ENCODE peak calls at places on chromosomes 13 and 19, in five cellular contexts. One of them, this sample, is unnamed.

GRCh38 chr19:45474941-45475516 is 7.2 kb downstream of the FOSB start:
- DNase-seq in adipocyte: no peak
- DNase-seq in stimulated activated CD4-positive, alpha-beta T cell treated with anti-CD3 and anti-CD28 coated beads, Interleukin-4, amount 100 ng/mL, for 4 hours: no peak
- DNase-seq in EL: no peak
- DNase-seq in CD4-positive, alpha-beta T cell: no peak
- DNase-seq in this sample: peak

GRCh38 chr13:43915451-43915850 is 35.7 kb downstream of the LACC1 start:
- DNase-seq in EL: no peak
- DNase-seq in adipocyte: peak
- DNase-seq in stimulated activated CD4-positive, alpha-beta T cell treated with anti-CD3 and anti-CD28 coated beads, Interleukin-4, amount 100 ng/mL, for 4 hours: no peak
- DNase-seq in CD4-positive, alpha-beta T cell: no peak
- DNase-seq in this sample: no peak

GRCh38 chr19:39827216-39827615 is 6.7 kb downstream of the DYRK1B start:
- DNase-seq in CD4-positive, alpha-beta T cell: no peak
- DNase-seq in stimulated activated CD4-positive, alpha-beta T cell treated with anti-CD3 and anti-CD28 coated beads, Interleukin-4, amount 100 ng/mL, for 4 hours: no peak
- DNase-seq in EL: no peak
- DNase-seq in adipocyte: no peak
- DNase-seq in this sample: no peak

GRCh38 chr19:44476559-44477408 is 23.5 kb downstream of the ZNF180 start:
- DNase-seq in adipocyte: peak
- DNase-seq in CD4-positive, alpha-beta T cell: no peak
- DNase-seq in stimulated activated CD4-positive, alpha-beta T cell treated with anti-CD3 and anti-CD28 coated beads, Interleukin-4, amount 100 ng/mL, for 4 hours: no peak
- DNase-seq in EL: peak
- DNase-seq in this sample: peak

GRCh38 chr13:74675185-74675584 is 541.0 kb upstream of the KLF12 start:
- DNase-seq in stimulated activated CD4-positive, alpha-beta T cell treated with anti-CD3 and anti-CD28 coated beads, Interleukin-4, amount 100 ng/mL, for 4 hours: no peak
- DNase-seq in EL: peak
- DNase-seq in adipocyte: no peak
- DNase-seq in CD4-positive, alpha-beta T cell: no peak
- DNase-seq in this sample: no peak

GRCh38 chr19:34316741-34317241 is 48.2 kb upstream of the GPI start:
- DNase-seq in adipocyte: peak
- DNase-seq in stimulated activated CD4-positive, alpha-beta T cell treated with anti-CD3 and anti-CD28 coated beads, Interleukin-4, amount 100 ng/mL, for 4 hours: no peak
- DNase-seq in CD4-positive, alpha-beta T cell: no peak
- DNase-seq in EL: peak
- DNase-seq in this sample: peak

GRCh38 chr13:110559429-110559943 is 2.0 kb downstream of the RAB20 start:
- DNase-seq in stimulated activated CD4-positive, alpha-beta T cell treated with anti-CD3 and anti-CD28 coated beads, Interleukin-4, amount 100 ng/mL, for 4 hours: no peak
- DNase-seq in EL: peak
- DNase-seq in adipocyte: no peak
- DNase-seq in CD4-positive, alpha-beta T cell: no peak
- DNase-seq in this sample: peak

GRCh38 chr19:3636962-3637361 is 10.4 kb upstream of the CACTIN start:
- DNase-seq in stimulated activated CD4-positive, alpha-beta T cell treated with anti-CD3 and anti-CD28 coated beads, Interleukin-4, amount 100 ng/mL, for 4 hours: no peak
- DNase-seq in CD4-positive, alpha-beta T cell: no peak
- DNase-seq in EL: no peak
- DNase-seq in adipocyte: no peak
- DNase-seq in this sample: no peak

GRCh38 chr13:33150146-33150545 is 133.9 kb downstream of the KL start:
- DNase-seq in adipocyte: peak
- DNase-seq in EL: peak
- DNase-seq in CD4-positive, alpha-beta T cell: no peak
- DNase-seq in stimulated activated CD4-positive, alpha-beta T cell treated with anti-CD3 and anti-CD28 coated beads, Interleukin-4, amount 100 ng/mL, for 4 hours: no peak
- DNase-seq in this sample: peak

GRCh38 chr13:111328111-111328802 is 7.8 kb downstream of the TEX29 start:
- DNase-seq in CD4-positive, alpha-beta T cell: no peak
- DNase-seq in stimulated activated CD4-positive, alpha-beta T cell treated with anti-CD3 and anti-CD28 coated beads, Interleukin-4, amount 100 ng/mL, for 4 hours: no peak
- DNase-seq in EL: no peak
- DNase-seq in adipocyte: no peak
- DNase-seq in this sample: no peak

This sample was measured in fibroblast of gingiva.